ENCODE peak calls at places on chromosomes 11 and 22, in seven cellular contexts. N is IMR-90, M is cardiac muscle cell, V is psoas muscle, L is left lung, X is Caco-2, C is pancreas. H is an unnamed sample. For H3K9me3, the result is how much of the 10 kb centered on the place peaks cover.

GRCh38 chr11:96001037-96001436 is 77.1 kb upstream of the MTMR2 start:
- DNase-seq in N (peak), X (no peak), C (no peak), L (no peak), V (peak), M (peak), H (no peak)

GRCh38 chr11:61666684-61667297 is 13.4 kb upstream of the DAGLA start:
- DNase-seq in N (no peak), V (no peak), M (no peak), L (no peak), X (peak), C (peak), H (no peak)

GRCh38 chr22:32827061-32827602 is 25.6 kb downstream of the TIMP3 start:
- DNase-seq in X (no peak), M (no peak), C (no peak), V (no peak), L (no peak), N (no peak), H (no peak)

GRCh38 chr11:10735532-10736465 is 15.2 kb upstream of the CTR9 start:
- DNase-seq in N (peak), X (peak), V (peak), C (peak), L (peak), M (peak), H (peak)

GRCh38 chr22:46057206-46057605 is 80.2 kb upstream of the WNT7B start:
- DNase-seq in C (peak), L (peak), X (no peak), M (no peak), N (no peak), V (no peak), H (no peak)

GRCh38 chr11:116576523-116576922 is 196.3 kb downstream of the BUD13 start:
- DNase-seq in C (no peak), X (no peak), M (no peak), N (no peak), V (no peak), L (no peak), H (no peak)

GRCh38 chr22:25362215-25362882 is 142.9 kb downstream of the CRYBB2 start:
- DNase-seq in M (peak), L (peak), X (peak), C (peak), N (peak), V (peak), H (peak)

GRCh38 chr11:114262681-114263509 is 33.3 kb upstream of the NNMT start:
- DNase-seq in M (peak), X (peak), N (peak), L (no peak), C (no peak), V (no peak), H (no peak)

GRCh38 chr22:23500508-23501208 is 79.4 kb downstream of the IGLL1 start:
- DNase-seq in V (no peak), C (no peak), N (no peak), X (no peak), L (peak), M (no peak), H (no peak)

GRCh38 chr11:34250732-34251639 is 106.8 kb downstream of the ABTB2 start:
- DNase-seq in L (peak), N (peak), V (peak), X (no peak), C (no peak), M (no peak), H (peak)

GRCh38 chr22:41574847-41575381 is 14.1 kb downstream of the CSDC2 start:
- DNase-seq in L (no peak), N (peak), X (no peak), V (peak), C (no peak), M (peak), H (no peak)

GRCh38 chr11:77075425-77075905 is 8.7 kb downstream of the CAPN5 start:
- DNase-seq in V (no peak), N (no peak), L (no peak), M (no peak), C (peak), X (peak), H (no peak)
- H3K9me3 ChIP-seq in V (under half), N (under half), L (under half), M (under half), C (under half), X (under half), H (under half)

DNA sequence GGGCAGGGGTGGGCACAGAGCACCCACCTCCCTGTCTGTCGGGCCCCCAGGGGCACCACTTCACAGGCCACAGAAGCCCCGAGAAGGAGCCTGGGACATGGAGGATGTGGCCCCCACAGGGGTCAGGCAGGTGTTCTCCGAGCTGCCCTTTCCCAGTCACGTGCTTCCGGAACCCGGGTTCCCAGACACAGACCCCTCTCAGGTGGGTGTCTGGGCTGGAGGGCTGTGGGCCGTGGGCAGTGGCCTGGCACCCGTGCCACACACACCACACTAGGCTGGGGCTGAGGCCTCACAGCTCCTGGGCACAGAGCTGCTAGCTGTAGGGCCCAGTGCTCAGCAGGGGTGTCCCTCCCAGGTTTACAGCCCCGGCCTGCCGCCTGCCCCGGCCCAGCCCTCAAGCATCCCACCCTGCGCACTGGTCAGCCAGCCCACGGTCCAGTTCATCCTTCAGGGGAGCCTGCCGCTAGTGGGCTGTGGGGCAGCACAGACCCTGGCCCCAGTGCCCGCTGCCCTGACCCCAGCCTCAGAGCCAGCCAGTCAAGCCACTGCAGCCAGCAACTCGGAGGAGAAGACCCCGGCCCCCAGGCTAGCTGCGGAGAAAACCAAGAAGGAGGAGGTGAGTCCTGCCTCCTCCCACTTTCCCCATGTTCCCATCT is 5.5 kb downstream of the IRF7 start:
- DNase-seq in N (no peak), L (no peak), C (peak), M (no peak), V (no peak), X (no peak), H (no peak)
- TF ChIP-seq CTCF in N (no peak), L (no peak), C (no peak), M (no peak), V (no peak), X (no peak), H (no peak)

GRCh38 chr11:93155738-93156137 is 42.1 kb downstream of the SLC36A4 start:
- DNase-seq in M (no peak), X (no peak), C (no peak), N (no peak), L (no peak), V (no peak), H (no peak)
- H3K9me3 ChIP-seq in M (under half), X (under half), C (under half), N (under half), L (under half), V (under half), H (under half)

GRCh38 chr22:27148025-27148424 is 490.6 kb downstream of the MIAT start:
- DNase-seq in M (no peak), V (no peak), X (no peak), N (no peak), C (no peak), L (no peak), H (no peak)
- TF ChIP-seq CTCF in M (no peak), V (no peak), X (no peak), N (no peak), C (no peak), L (no peak), H (no peak)

GRCh38 chr11:58742981-58743880 is 11.5 kb upstream of the GLYAT start:
- DNase-seq in L (no peak), N (no peak), X (no peak), M (no peak), V (no peak), C (no peak), H (no peak)

GRCh38 chr11:58742140-58742539 is 10.4 kb upstream of the GLYAT start:
- DNase-seq in L (no peak), X (no peak), V (no peak), M (no peak), C (no peak), N (no peak), H (no peak)

GRCh38 chr11:58745705-58746364 is 14.1 kb upstream of the GLYAT start:
- DNase-seq in V (no peak), N (no peak), C (no peak), X (no peak), M (no peak), L (no peak), H (no peak)

GRCh38 chr11:58741127-58741526 is 9.4 kb upstream of the GLYAT start:
- DNase-seq in N (no peak), V (no peak), C (no peak), M (no peak), X (no peak), L (no peak), H (no peak)

GRCh38 chr11:58744988-58745704 is 13.4 kb upstream of the GLYAT start:
- DNase-seq in C (no peak), X (no peak), M (no peak), L (no peak), N (no peak), V (no peak), H (no peak)
- H3K9me3 ChIP-seq in C (under half), X (under half), M (under half), L (under half), N (under half), V (under half), H (under half)

H was measured in CD4-positive, alpha-beta T cell.